ENCODE peak calls at places on chromosomes 16 and 17, in five cellular contexts. Q, J, F, G and B are unnamed samples.

GRCh38 chr17:35368086-35368824 is 5.2 kb downstream of the SLFN11 start:
- DNase-seq in Q (peak), J (no peak), F (no peak), G (peak), B (no peak)

GRCh38 chr16:81697886-81698635 is 81.0 kb upstream of the PLCG2 start:
- DNase-seq in Q (no peak), J (no peak), F (no peak), G (no peak), B (no peak)

GRCh38 chr16:53291757-53292392 is 142.4 kb upstream of the RBL2 start:
- DNase-seq in Q (no peak), J (no peak), F (no peak), G (no peak), B (no peak)

GRCh38 chr17:78355045-78355641 is 4.7 kb downstream of the SOCS3 start:
- DNase-seq in Q (no peak), J (no peak), F (peak), G (no peak), B (peak)

GRCh38 chr17:5793899-5794298 is 209.6 kb upstream of the NLRP1 start:
- DNase-seq in Q (peak), J (no peak), F (no peak), G (no peak), B (no peak)

GRCh38 chr16:23122107-23122506 is 27.1 kb downstream of the USP31 start:
- DNase-seq in Q (no peak), J (no peak), F (no peak), G (no peak), B (no peak)

GRCh38 chr16:87420401-87421368 is 28.5 kb downstream of the MAP1LC3B start:
- DNase-seq in Q (peak), J (no peak), F (peak), G (no peak), B (no peak)

GRCh38 chr17:34370997-34371395 is 8.0 kb upstream of the CCL1 start:
- DNase-seq in Q (no peak), J (no peak), F (no peak), G (no peak), B (no peak)

GRCh38 chr17:18967806-18968744 is 16.1 kb downstream of the SLC5A10 start:
- DNase-seq in Q (no peak), J (no peak), F (peak), G (no peak), B (no peak)

GRCh38 chr17:68511671-68512246 is 471 bp upstream of the PRKAR1A start:
- DNase-seq in Q (peak), J (peak), F (peak), G (no peak), B (peak)

GRCh38 chr17:71316498-71316897 is 804.3 kb upstream of the SOX9 start:
- DNase-seq in Q (no peak), J (no peak), F (no peak), G (no peak), B (no peak)

GRCh38 chr17:8137645-8138342 is 13.9 kb upstream of the HES7 start:
- DNase-seq in Q (no peak), J (no peak), F (peak), G (no peak), B (no peak)

GRCh38 chr17:49035470-49036269 is 38.5 kb downstream of the IGF2BP1 start:
- DNase-seq in Q (peak), J (peak), F (peak), G (no peak), B (no peak)

GRCh38 chr17:47882247-47882646 is 13.8 kb upstream of the SP2 start:
- DNase-seq in Q (no peak), J (no peak), F (no peak), G (no peak), B (no peak)

GRCh38 chr16:88593489-88593888 is 23.3 kb downstream of the ZC3H18 start:
- DNase-seq in Q (peak), J (no peak), F (no peak), G (no peak), B (no peak)

GRCh38 chr17:77609553-77610517 is 348.7 kb upstream of the TNRC6C start:
- DNase-seq in Q (no peak), J (no peak), F (peak), G (peak), B (peak)

GRCh38 chr16:69818811-69819587 is 56.9 kb downstream of the WWP2 start:
- DNase-seq in Q (peak), J (no peak), F (no peak), G (no peak), B (no peak)

GRCh38 chr17:66533572-66533971 is 231.2 kb downstream of the PRKCA start:
- DNase-seq in Q (peak), J (no peak), F (no peak), G (no peak), B (no peak)

GRCh38 chr16:62977876-62978275 is 941.6 kb upstream of the CDH8 start:
- DNase-seq in Q (no peak), J (no peak), F (no peak), G (no peak), B (no peak)

DNA sequence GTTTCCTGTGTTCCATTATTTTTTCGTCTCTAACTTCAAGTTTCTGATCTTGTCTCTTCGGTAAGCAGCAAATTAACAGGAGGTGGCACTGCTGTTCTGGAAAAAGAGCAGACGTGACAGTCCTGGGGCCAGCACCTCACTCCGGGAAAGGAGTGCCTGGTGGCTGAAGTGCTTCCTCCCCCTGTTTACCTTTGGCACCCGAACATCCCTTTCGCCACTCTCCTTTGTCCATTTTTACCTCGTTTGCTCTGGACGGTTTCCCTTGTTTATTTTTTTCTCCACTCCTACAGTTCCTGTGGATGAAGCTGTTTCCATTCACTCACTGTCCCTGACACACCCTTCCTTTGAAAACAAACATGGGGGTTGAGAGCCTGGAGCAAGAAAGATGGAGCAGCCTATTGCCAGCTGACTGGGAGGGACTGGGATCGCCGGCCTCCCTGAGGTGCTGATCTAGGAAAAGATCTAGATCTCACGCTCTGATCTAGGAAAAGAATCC is 12.6 kb downstream of the SAP30BP start:
- DNase-seq in Q (no peak), J (peak), F (no peak), G (no peak), B (no peak)
- TF ChIP-seq JUNB in Q (no peak), J (no peak), F (no peak), G (no peak), B (no peak)

GRCh38 chr16:85625053-85625452 is 11.9 kb downstream of the GSE1 start:
- DNase-seq in Q (no peak), J (no peak), F (no peak), G (no peak), B (no peak)
- TF ChIP-seq JUNB in Q (no peak), J (no peak), F (no peak), G (no peak), B (no peak)

GRCh38 chr16:3819175-3819527 is 61.4 kb downstream of the CREBBP start:
- DNase-seq in Q (no peak), J (no peak), F (no peak), G (no peak), B (no peak)
- TF ChIP-seq JUNB in Q (no peak), J (no peak), F (no peak), G (no peak), B (no peak)

GRCh38 chr17:31433091-31433790 is 41.8 kb downstream of the RAB11FIP4 start:
- DNase-seq in Q (no peak), J (no peak), F (no peak), G (no peak), B (no peak)

GRCh38 chr17:31435581-31435980 is 44.1 kb downstream of the RAB11FIP4 start:
- DNase-seq in Q (no peak), J (no peak), F (no peak), G (no peak), B (no peak)

GRCh38 chr17:31431795-31432658 is 40.6 kb downstream of the RAB11FIP4 start:
- DNase-seq in Q (no peak), J (no peak), F (no peak), G (no peak), B (peak)

GRCh38 chr17:31434404-31435050 is 43.1 kb downstream of the RAB11FIP4 start:
- DNase-seq in Q (no peak), J (no peak), F (peak), G (no peak), B (peak)

DNA sequence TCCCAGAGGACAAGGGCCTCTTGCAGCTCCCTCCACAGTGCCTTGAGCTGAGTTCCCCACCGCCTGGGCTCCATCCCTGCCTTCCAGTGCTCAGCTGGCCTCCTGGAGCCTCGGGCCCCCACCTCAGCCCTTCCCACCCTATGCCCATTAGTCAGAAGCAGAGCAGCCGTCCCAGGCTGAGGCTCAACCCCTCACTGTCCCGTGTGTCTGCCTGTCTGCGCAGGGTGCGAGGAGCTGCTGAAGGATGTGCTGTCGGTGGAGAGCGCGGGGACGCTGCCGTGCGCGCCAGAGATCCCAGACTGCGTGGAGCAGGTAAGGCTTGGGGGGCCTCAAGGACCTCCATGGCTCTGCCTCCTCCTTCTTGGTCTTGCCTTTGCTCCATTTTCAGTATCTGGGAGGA is 42.3 kb downstream of the RAB11FIP4 start:
- DNase-seq in Q (no peak), J (no peak), F (no peak), G (no peak), B (no peak)
- TF ChIP-seq JUNB in Q (no peak), J (no peak), F (no peak), G (no peak), B (no peak)

DNA sequence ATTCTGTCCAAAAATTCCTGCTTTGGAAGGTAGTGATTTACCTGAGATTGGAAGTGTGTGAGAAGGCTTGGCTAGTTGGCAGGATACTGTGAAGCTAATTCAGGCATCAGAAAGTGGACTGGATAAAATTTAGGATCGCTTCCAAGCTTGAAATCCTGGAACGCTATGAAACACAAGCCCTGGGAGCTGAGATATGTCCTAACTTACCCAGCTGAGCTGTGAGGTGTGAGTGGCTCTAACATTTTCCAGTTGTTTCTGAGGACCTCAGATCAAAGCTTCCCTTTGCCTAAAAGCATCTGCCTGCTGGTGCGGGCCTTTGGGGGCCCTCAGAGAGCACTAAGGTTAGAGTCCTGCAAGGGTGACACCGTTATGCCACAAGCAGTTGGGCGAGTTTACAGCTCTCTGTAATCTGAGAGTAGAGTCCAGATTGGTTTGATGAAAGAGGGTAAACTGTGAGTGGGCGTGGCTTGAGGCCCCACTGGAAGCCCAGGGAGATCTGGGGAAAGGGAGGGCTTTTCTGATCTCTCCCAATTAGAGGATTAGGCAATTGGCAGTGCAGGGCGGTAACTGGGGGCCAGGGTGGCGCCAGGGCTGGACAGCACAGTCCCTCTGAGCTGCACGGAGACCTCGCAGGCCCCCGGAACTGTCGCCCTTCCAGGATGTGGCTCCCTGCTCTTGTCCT is 72.8 kb downstream of the CES1 start:
- DNase-seq in Q (peak), J (no peak), F (no peak), G (no peak), B (peak)
- TF ChIP-seq JUNB in Q (no peak), J (no peak), F (no peak), G (no peak), B (no peak)